ENCODE peak calls at places on chromosomes 6 and 20, in four cellular contexts. R is H9, K is body of pancreas, M is IMR-90. Y is an unnamed sample.
A peak's percentile ranks its signal among the peaks of the same experiment; 100 is the strongest.

GRCh38 chr6:157274471-157275226 is 48.7 kb downstream of the TMEM242 start:
- DNase-seq in R (peak; percentile 72), K (peak; percentile 72), M (peak; percentile 57), Y (no peak)

GRCh38 chr20:39568090-39568489 is 605.9 kb downstream of the DHX35 start:
- DNase-seq in R (no peak), K (no peak), M (no peak), Y (no peak)

GRCh38 chr20:17610566-17611289 is 40.9 kb downstream of the DSTN start:
- DNase-seq in R (peak; percentile 28), K (peak; percentile 56), M (no peak), Y (peak; percentile 38)

GRCh38 chr20:24950836-24951525 is 1.9 kb downstream of the CST7 start:
- DNase-seq in R (peak; percentile 10), K (no peak), M (no peak), Y (no peak)

GRCh38 chr6:97215157-97215769 is 67.8 kb downstream of the MMS22L start:
- DNase-seq in R (peak; percentile 37), K (peak; percentile 33), M (peak; percentile 76), Y (peak; percentile 40)

GRCh38 chr20:38460040-38460623 is 12.5 kb upstream of the RALGAPB start:
- DNase-seq in R (no peak), K (peak; percentile 63), M (peak; percentile 81), Y (peak; percentile 75)

GRCh38 chr6:107866606-107867301 is 42.6 kb upstream of the SCML4 start:
- DNase-seq in R (no peak), K (no peak), M (peak; percentile 34), Y (peak; percentile 20)

GRCh38 chr6:137001287-137001976 is 43.3 kb downstream of the IL20RA start:
- DNase-seq in R (peak; percentile 48), K (no peak), M (no peak), Y (peak; percentile 64)

GRCh38 chr20:58642465-58642864 is 8.6 kb upstream of the STX16 start:
- DNase-seq in R (peak; percentile 1), K (no peak), M (no peak), Y (no peak)

GRCh38 chr6:34243131-34243771 is 5.6 kb downstream of the SMIM29 start:
- DNase-seq in R (no peak), K (no peak), M (peak; percentile 77), Y (peak; percentile 53)

GRCh38 chr6:3813150-3813780 is 35.9 kb upstream of the FAM50B start:
- DNase-seq in R (no peak), K (peak; percentile 39), M (peak; percentile 56), Y (no peak)

GRCh38 chr20:63273635-63274380 is 1.2 kb downstream of the ARFGAP1 start:
- DNase-seq in R (no peak), K (no peak), M (peak; percentile 88), Y (peak; percentile 14)

DNA sequence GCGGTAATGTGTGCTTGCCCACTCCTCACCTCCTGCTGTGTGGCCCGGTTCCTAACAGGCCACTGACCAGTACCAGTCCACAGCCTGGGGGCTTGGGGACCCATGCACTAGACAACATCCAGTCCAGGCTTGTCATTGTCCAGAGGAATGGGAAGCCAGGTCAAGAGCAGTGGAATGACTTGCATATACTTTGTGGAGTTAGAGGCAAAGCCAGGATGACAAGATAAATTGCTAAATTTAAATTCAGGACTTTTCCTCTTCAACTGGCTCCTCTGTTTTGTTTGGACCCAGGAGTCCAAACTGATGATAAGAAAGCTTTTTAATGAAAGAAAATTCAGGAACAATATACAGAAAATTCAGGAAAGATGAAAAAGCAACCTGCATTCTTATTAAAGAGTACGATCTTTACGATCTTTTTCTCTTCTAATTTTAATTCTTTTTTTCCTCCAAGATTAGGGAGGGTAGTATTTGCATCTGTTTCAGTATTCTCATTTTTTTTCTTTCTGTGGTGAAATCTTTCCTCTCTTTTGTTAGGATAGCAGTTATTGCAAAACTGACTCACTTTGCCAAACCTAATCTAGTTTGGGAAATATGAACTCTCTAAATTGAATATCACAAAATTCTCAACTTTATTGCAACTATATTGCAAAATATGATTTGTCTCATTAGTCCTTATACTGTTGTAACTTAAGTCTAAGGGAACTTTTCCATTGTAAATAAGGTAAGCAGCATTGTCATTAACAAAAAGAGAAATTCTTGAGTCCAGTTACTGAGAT is 48.2 kb downstream of the DCBLD1 start:
- DNase-seq in R (no peak), K (no peak), M (no peak), Y (no peak)
- H3K27ac ChIP-seq in R (no peak overlapping the region), K (no peak overlapping the region), M (peak overlapping the region; percentile 55), Y (no peak overlapping the region)

GRCh38 chr6:53805016-53805415 is 10.2 kb downstream of the LRRC1 start:
- DNase-seq in R (no peak), K (no peak), M (no peak), Y (peak; percentile 59)
- H3K4me1 ChIP-seq in R (peaks cover 2% of the 10 kb centered on the region), K (peaks cover 21% of the 10 kb centered on the region), M (peaks cover 19% of the 10 kb centered on the region), Y (peaks cover 11% of the 10 kb centered on the region)

GRCh38 chr20:49676581-49677291 is 36.9 kb downstream of the B4GALT5 start:
- DNase-seq in R (no peak), K (no peak), M (peak; percentile 71), Y (no peak)

GRCh38 chr20:49675368-49676151 is 38.1 kb downstream of the B4GALT5 start:
- DNase-seq in R (no peak), K (no peak), M (no peak), Y (no peak)

GRCh38 chr20:49672109-49672681 is 41.5 kb downstream of the B4GALT5 start:
- DNase-seq in R (no peak), K (no peak), M (no peak), Y (no peak)

GRCh38 chr20:49671429-49671828 is 42.2 kb downstream of the B4GALT5 start:
- DNase-seq in R (no peak), K (no peak), M (no peak), Y (no peak)

GRCh38 chr20:49674383-49675352 is 39.0 kb downstream of the B4GALT5 start:
- DNase-seq in R (no peak), K (peak; percentile 40), M (peak; percentile 30), Y (peak; percentile 34)
- TF ChIP-seq CTCF in R (no peak), K (no peak), M (no peak), Y (peak; percentile 33)

DNA sequence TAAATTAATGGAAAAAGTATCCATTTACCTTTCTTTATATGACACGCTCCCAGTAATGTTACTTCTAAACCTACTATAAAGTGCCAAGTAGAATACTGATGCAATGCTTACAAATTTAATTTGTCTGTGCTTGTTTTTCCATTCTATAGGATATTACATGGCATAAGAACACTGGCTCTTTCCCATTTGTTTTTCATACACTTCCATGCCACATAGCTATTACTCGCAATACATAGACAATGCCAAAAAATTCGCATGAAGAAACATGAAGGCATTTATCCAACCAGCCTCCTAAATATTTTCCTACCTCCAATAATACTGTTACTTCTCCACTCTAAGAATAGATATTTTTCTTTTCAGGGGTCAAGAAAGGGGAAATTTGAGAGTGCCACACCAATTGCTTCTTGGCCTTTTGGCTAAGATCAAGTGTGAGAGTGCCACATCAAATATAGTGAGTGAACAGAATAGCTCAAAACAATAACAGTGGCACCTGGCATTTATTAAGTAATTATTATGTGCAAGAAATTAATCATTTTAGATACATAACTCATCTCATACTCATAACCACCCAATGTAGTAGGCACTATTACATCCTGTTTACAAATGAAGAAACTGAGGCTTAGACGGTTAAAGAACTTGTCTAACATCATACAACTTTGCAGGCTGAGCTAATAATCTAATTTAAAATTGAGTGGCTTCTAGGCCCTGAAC is 845 bp upstream of the DST start:
- DNase-seq in R (no peak), K (no peak), M (no peak), Y (no peak)
- H3K27ac ChIP-seq in R (no peak overlapping the region), K (no peak overlapping the region), M (no peak overlapping the region), Y (peak overlapping the region; percentile 48)

GRCh38 chr6:44059359-44060342 is 67.6 kb downstream of the MRPL14 start:
- DNase-seq in R (no peak), K (no peak), M (peak; percentile 59), Y (no peak)
- H3K4me1 ChIP-seq in R (no peaks in the 10 kb centered on the region), K (no peaks in the 10 kb centered on the region), M (peaks cover 59% of the 10 kb centered on the region), Y (peaks cover 48% of the 10 kb centered on the region)

DNA sequence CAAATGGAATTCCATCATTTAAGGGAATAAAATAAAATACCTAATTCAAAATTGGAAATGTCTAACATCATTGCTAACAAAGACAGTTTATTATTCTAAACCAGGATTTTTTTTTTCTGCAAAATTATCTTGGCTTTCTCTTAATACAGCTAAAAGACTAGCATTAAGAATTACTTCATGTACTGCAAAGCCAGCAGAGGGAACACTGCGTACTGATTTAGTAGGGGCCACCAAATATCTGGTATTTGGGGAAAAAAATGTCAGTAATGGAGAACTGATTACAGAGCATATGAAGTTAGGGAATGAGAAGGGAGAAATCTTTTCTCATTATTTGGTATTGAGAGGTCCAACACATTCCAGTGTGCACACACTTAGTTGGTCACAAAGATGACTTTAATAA is 3.2 kb upstream of the SOX4 start:
- DNase-seq in R (no peak), K (no peak), M (no peak), Y (no peak)
- TF ChIP-seq CTCF in R (no peak), K (no peak), M (no peak), Y (no peak)